ENCODE peak calls at places on chromosomes 1 and 21, in ten cellular contexts. Q is GM12878, H is testis, K is GM12892, U is H54, O is endothelial cell of umbilical vein, E is right lobe of liver, C is esophagus squamous epithelium, R is GM12891, Y is NB4. S is an unnamed sample.
A peak's percentile ranks its signal among the peaks of the same experiment; 100 is the strongest.

GRCh38 chr1:24555591-24556413 is at the start of gene NCMAP:
- DNase-seq in Q (no peak), U (no peak), K (no peak), R (no peak), Y (no peak), H (peak; percentile 36), E (peak; percentile 81), C (no peak), O (no peak), S (no peak)

GRCh38 chr1:112298558-112298957 is 97.5 kb upstream of the CTTNBP2NL start:
- DNase-seq in Q (no peak), C (no peak), U (peak; percentile 29), E (no peak), R (peak; percentile 8), Y (peak; percentile 55), H (peak; percentile 41), O (peak; percentile 72), K (no peak), S (peak; percentile 42)

GRCh38 chr1:35886606-35887431 is 3.8 kb downstream of the AGO1 start:
- DNase-seq in O (peak; percentile 44), H (no peak), K (peak; percentile 32), E (no peak), Y (peak; percentile 69), C (no peak), R (peak; percentile 29), U (no peak), Q (no peak), S (no peak)

GRCh38 chr1:108639899-108640560 is 20.9 kb downstream of the HENMT1 start:
- DNase-seq in H (no peak), R (no peak), C (no peak), E (no peak), Y (no peak), Q (no peak), O (no peak), K (no peak), U (no peak), S (no peak)

GRCh38 chr1:56541408-56541807 is 38.0 kb downstream of the PLPP3 start:
- DNase-seq in E (no peak), R (no peak), O (no peak), C (no peak), K (no peak), Q (no peak), H (no peak), Y (no peak), U (no peak), S (no peak)

GRCh38 chr1:246506440-246506784 is 667 bp downstream of the SMYD3 start:
- DNase-seq in C (no peak), O (peak; percentile 5), R (no peak), K (no peak), Y (peak; percentile 21), E (no peak), Q (no peak), U (no peak), H (no peak), S (no peak)

GRCh38 chr21:38787461-38788274 is 18.1 kb upstream of the ETS2 start:
- DNase-seq in H (no peak), K (peak; percentile 27), Q (no peak), C (no peak), U (peak; percentile 92), E (peak; percentile 74), Y (peak; percentile 76), R (no peak), O (no peak), S (peak; percentile 58)

GRCh38 chr1:162391790-162392563 is 10.4 kb downstream of the C1orf226 start:
- DNase-seq in U (peak; percentile 35), K (no peak), H (peak; percentile 36), Y (peak; percentile 37), C (no peak), R (peak; percentile 35), Q (no peak), E (peak; percentile 50), O (peak; percentile 43), S (peak; percentile 30)

GRCh38 chr1:157088607-157089006 is 11.0 kb downstream of the ETV3L start:
- DNase-seq in O (no peak), Q (no peak), C (no peak), H (no peak), E (no peak), Y (no peak), U (no peak), K (no peak), R (no peak), S (no peak)

GRCh38 chr1:157086299-157086698 is 13.3 kb downstream of the ETV3L start:
- DNase-seq in E (no peak), U (no peak), K (no peak), Q (no peak), C (no peak), O (no peak), Y (no peak), R (no peak), H (no peak), S (peak; percentile 24)

GRCh38 chr1:157084720-157085119 is 14.9 kb downstream of the ETV3L start:
- DNase-seq in Q (no peak), U (no peak), C (no peak), O (no peak), R (no peak), E (no peak), H (no peak), K (no peak), Y (no peak), S (no peak)

GRCh38 chr1:157085416-157085815 is 14.2 kb downstream of the ETV3L start:
- DNase-seq in O (no peak), H (no peak), U (no peak), K (no peak), E (no peak), C (no peak), Q (no peak), R (no peak), Y (peak; percentile 91), S (peak; percentile 24)

DNA sequence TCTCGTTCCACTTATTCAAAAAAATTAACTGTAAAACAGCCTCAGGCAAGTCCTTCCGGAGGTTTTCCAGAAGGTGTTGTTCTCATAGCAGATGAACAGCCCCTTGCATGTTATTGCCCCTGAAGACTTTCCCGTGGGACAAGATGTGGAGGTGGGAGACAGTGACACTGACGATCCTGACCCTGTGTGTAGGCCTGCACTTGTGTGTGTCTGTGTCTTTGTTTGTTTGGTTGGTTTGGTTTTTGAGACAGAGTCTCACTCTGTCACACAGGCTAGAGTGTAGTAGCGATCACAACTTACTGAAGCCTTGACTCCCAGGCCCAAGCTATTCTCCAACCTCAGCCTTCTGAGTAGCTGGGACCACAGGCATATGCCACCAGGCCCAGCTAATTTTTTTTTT is 12.6 kb downstream of the ETV3L start:
- DNase-seq in R (no peak), U (no peak), K (no peak), Y (no peak), C (no peak), O (no peak), E (no peak), Q (no peak), H (no peak), S (peak; percentile 1)
- TF ChIP-seq POLR2A in R (no peak), U (no peak), K (no peak), Y (no peak), C (no peak), O (no peak), E (no peak), Q (no peak), H (no peak), S (no peak)

DNA sequence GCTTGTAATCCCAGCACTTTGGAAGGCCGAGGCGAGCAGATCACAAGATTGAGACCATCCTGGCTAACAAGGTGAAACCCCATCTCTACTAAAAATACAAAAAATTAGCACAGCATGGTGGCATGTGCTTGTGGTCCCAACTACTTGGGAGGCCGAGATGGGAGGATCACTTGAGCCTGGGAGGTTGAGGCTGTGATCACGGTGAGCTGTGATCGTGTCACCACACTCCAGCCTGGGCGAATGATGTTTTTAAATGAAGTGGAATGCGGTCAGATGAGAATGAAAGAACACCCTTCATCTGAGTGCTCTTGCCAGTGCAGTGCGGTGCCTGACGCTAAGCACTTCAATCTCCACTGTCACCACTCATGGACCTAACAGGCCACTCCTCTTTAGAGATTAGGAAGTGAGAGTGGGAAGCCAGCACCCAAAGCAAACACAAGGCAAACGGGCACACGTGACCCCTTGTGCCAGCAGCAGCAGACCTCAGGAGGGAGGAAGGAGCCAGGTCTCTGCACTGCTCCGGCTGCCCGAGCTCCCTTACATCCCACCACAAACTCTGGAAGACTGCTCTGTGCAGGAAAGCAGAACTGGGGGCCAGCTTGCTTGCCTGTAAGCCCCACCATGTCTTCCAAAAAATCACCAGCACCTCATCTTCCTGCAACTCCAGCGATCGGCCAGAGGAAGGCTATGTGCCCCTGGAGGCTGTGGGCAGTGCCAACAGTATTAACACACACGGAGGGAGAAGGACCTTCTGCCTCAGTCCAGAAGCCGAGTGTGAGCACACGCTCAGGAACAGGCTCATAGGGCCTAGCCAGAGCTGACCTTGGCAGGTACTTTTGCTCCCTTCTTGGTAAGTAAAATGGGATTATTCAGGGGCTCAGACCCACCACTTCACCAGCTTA is 9.7 kb downstream of the CTNNBIP1 start:
- DNase-seq in H (peak; percentile 83), O (peak; percentile 29), Y (peak; percentile 40), U (no peak), E (peak; percentile 91), R (no peak), Q (no peak), C (peak; percentile 12), K (no peak), S (peak; percentile 59)
- TF ChIP-seq POLR2A in H (no peak), O (no peak), Y (no peak), U (no peak), E (peak; percentile 47), R (no peak), Q (peak; percentile 44), C (no peak), K (no peak), S (no peak)

GRCh38 chr21:46636550-46637289 is 1.2 kb downstream of the PRMT2 start:
- DNase-seq in Y (no peak), H (no peak), K (no peak), O (peak; percentile 24), U (no peak), E (no peak), C (no peak), Q (no peak), R (no peak), S (no peak)

GRCh38 chr21:46634427-46634826 is 1.0 kb upstream of the PRMT2 start:
- DNase-seq in U (no peak), O (no peak), Q (no peak), R (no peak), H (no peak), Y (peak; percentile 17), C (no peak), K (no peak), E (no peak), S (no peak)

GRCh38 chr21:46634966-46635323 is 529 bp upstream of the PRMT2 start:
- DNase-seq in K (no peak), O (peak; percentile 89), R (no peak), E (no peak), H (peak; percentile 77), Q (peak; percentile 16), Y (peak; percentile 96), U (peak; percentile 75), C (no peak), S (peak; percentile 78)

GRCh38 chr21:46636181-46636512 is 673 bp downstream of the PRMT2 start:
- DNase-seq in C (no peak), Q (no peak), E (no peak), H (no peak), R (no peak), K (no peak), O (no peak), Y (no peak), U (no peak), S (no peak)

GRCh38 chr21:46635324-46636180 is at the start of gene PRMT2:
- DNase-seq in H (peak; percentile 95), Y (peak; percentile 97), R (peak; percentile 99), K (peak; percentile 100), O (peak; percentile 98), Q (peak; percentile 86), E (peak; percentile 98), U (peak; percentile 100), C (peak; percentile 73), S (peak; percentile 97)
- TF ChIP-seq POLR2A in H (peak; percentile 69), Y (peak; percentile 96), R (peak; percentile 91), K (peak; percentile 97), O (peak; percentile 94), Q (peak; percentile 96), E (peak; percentile 86), U (peak; percentile 77), C (peak; percentile 84), S (peak; percentile 85)

GRCh38 chr1:207913951-207914350 is 3.0 kb upstream of the CD34 start:
- DNase-seq in C (no peak), R (no peak), O (no peak), Y (no peak), Q (no peak), H (no peak), E (no peak), K (no peak), U (no peak), S (no peak)

GRCh38 chr1:207911983-207912760 is 1.2 kb upstream of the CD34 start:
- DNase-seq in Q (no peak), O (no peak), C (no peak), E (no peak), H (no peak), R (no peak), K (no peak), Y (no peak), U (no peak), S (no peak)

GRCh38 chr1:207908112-207908734 is 2.7 kb downstream of the CD34 start:
- DNase-seq in O (peak; percentile 50), C (no peak), Q (no peak), E (no peak), K (no peak), R (no peak), H (peak; percentile 56), Y (peak; percentile 29), U (no peak), S (no peak)

GRCh38 chr1:207909687-207910086 is 1.2 kb downstream of the CD34 start:
- DNase-seq in U (no peak), C (no peak), E (no peak), Q (no peak), R (no peak), O (no peak), K (no peak), Y (no peak), H (no peak), S (no peak)

GRCh38 chr1:207910678-207911354 is at the start of gene CD34:
- DNase-seq in O (peak; percentile 46), K (no peak), U (no peak), R (peak; percentile 28), H (peak; percentile 65), Q (no peak), Y (no peak), C (no peak), E (no peak), S (peak; percentile 36)
- TF ChIP-seq POLR2A in O (no peak), K (no peak), U (no peak), R (no peak), H (no peak), Q (no peak), Y (no peak), C (no peak), E (no peak), S (peak; percentile 36)

S was measured in adrenal gland.